ENCODE peak calls at places on chromosomes 5 and 9, in six cellular contexts. One of them, this sample, is unnamed. For H3K4me1, the result is how much of the 10 kb centered on the place peaks cover.

GRCh38 chr5:24817966-24818365 is 173.2 kb upstream of the CDH10 start:
- DNase-seq in esophagus squamous epithelium: no peak
- DNase-seq in SJSA1: no peak
- DNase-seq in uterus: no peak
- DNase-seq in body of pancreas: no peak
- DNase-seq in IMR-90: no peak
- DNase-seq in this sample: no peak

GRCh38 chr5:50623666-50624065 is 42.8 kb upstream of the PARP8 start:
- DNase-seq in esophagus squamous epithelium: no peak
- DNase-seq in SJSA1: no peak
- DNase-seq in uterus: no peak
- DNase-seq in body of pancreas: no peak
- DNase-seq in IMR-90: no peak
- DNase-seq in this sample: no peak

GRCh38 chr5:98880151-98880550 is 48.7 kb downstream of the CHD1 start:
- DNase-seq in esophagus squamous epithelium: no peak
- DNase-seq in SJSA1: no peak
- DNase-seq in uterus: no peak
- DNase-seq in body of pancreas: no peak
- DNase-seq in IMR-90: no peak
- DNase-seq in this sample: no peak

GRCh38 chr5:126376443-126376842 is 46.8 kb upstream of the GRAMD2B start:
- DNase-seq in esophagus squamous epithelium: no peak
- DNase-seq in SJSA1: no peak
- DNase-seq in uterus: peak
- DNase-seq in body of pancreas: peak
- DNase-seq in IMR-90: no peak
- DNase-seq in this sample: no peak

GRCh38 chr5:115184780-115185179 is 15.1 kb upstream of the TRIM36 start:
- DNase-seq in esophagus squamous epithelium: no peak
- DNase-seq in SJSA1: no peak
- DNase-seq in uterus: no peak
- DNase-seq in body of pancreas: no peak
- DNase-seq in IMR-90: peak
- DNase-seq in this sample: no peak

GRCh38 chr5:156402387-156402921 is 75.5 kb downstream of the SGCD start:
- DNase-seq in esophagus squamous epithelium: peak
- DNase-seq in SJSA1: no peak
- DNase-seq in uterus: no peak
- DNase-seq in body of pancreas: no peak
- DNase-seq in IMR-90: no peak
- DNase-seq in this sample: no peak

GRCh38 chr5:43851741-43852140 is 248.8 kb downstream of the NNT start:
- DNase-seq in esophagus squamous epithelium: no peak
- DNase-seq in SJSA1: no peak
- DNase-seq in uterus: no peak
- DNase-seq in body of pancreas: no peak
- DNase-seq in IMR-90: no peak
- DNase-seq in this sample: no peak

GRCh38 chr5:31161772-31162171 is 31.7 kb upstream of the CDH6 start:
- DNase-seq in esophagus squamous epithelium: no peak
- DNase-seq in SJSA1: no peak
- DNase-seq in uterus: no peak
- DNase-seq in body of pancreas: no peak
- DNase-seq in IMR-90: no peak
- DNase-seq in this sample: no peak

GRCh38 chr5:109907751-109908150 is 218.0 kb downstream of the MAN2A1 start:
- DNase-seq in esophagus squamous epithelium: no peak
- DNase-seq in SJSA1: no peak
- DNase-seq in uterus: no peak
- DNase-seq in body of pancreas: no peak
- DNase-seq in IMR-90: peak
- DNase-seq in this sample: no peak

GRCh38 chr9:124220551-124221451 is 36.9 kb upstream of the NEK6 start:
- DNase-seq in esophagus squamous epithelium: no peak
- DNase-seq in SJSA1: peak
- DNase-seq in uterus: no peak
- DNase-seq in body of pancreas: peak
- DNase-seq in IMR-90: peak
- DNase-seq in this sample: no peak

GRCh38 chr5:28580616-28581015 is 1542.2 kb upstream of the CDH9 start:
- DNase-seq in esophagus squamous epithelium: no peak
- DNase-seq in SJSA1: no peak
- DNase-seq in uterus: no peak
- DNase-seq in body of pancreas: no peak
- DNase-seq in IMR-90: no peak
- DNase-seq in this sample: no peak

GRCh38 chr5:87393331-87393730 is 19.4 kb downstream of the CCNH start:
- DNase-seq in esophagus squamous epithelium: no peak
- DNase-seq in SJSA1: peak
- DNase-seq in uterus: no peak
- DNase-seq in body of pancreas: no peak
- DNase-seq in IMR-90: peak
- DNase-seq in this sample: no peak

GRCh38 chr5:141492168-141492885 is 3.4 kb downstream of the PCDHGC5 start:
- DNase-seq in esophagus squamous epithelium: no peak
- DNase-seq in SJSA1: no peak
- DNase-seq in uterus: no peak
- DNase-seq in body of pancreas: no peak
- DNase-seq in IMR-90: no peak
- DNase-seq in this sample: no peak

GRCh38 chr5:141490271-141490670 is 1.4 kb downstream of the PCDHGC5 start:
- DNase-seq in esophagus squamous epithelium: no peak
- DNase-seq in SJSA1: no peak
- DNase-seq in uterus: no peak
- DNase-seq in body of pancreas: no peak
- DNase-seq in IMR-90: no peak
- DNase-seq in this sample: no peak

GRCh38 chr5:141489841-141490240 is 960 bp downstream of the PCDHGC5 start:
- DNase-seq in esophagus squamous epithelium: no peak
- DNase-seq in SJSA1: no peak
- DNase-seq in uterus: no peak
- DNase-seq in body of pancreas: no peak
- DNase-seq in IMR-90: no peak
- DNase-seq in this sample: no peak

GRCh38 chr5:141490771-141491170 is 1.9 kb downstream of the PCDHGC5 start:
- DNase-seq in esophagus squamous epithelium: no peak
- DNase-seq in SJSA1: no peak
- DNase-seq in uterus: no peak
- DNase-seq in body of pancreas: no peak
- DNase-seq in IMR-90: no peak
- DNase-seq in this sample: no peak

DNA sequence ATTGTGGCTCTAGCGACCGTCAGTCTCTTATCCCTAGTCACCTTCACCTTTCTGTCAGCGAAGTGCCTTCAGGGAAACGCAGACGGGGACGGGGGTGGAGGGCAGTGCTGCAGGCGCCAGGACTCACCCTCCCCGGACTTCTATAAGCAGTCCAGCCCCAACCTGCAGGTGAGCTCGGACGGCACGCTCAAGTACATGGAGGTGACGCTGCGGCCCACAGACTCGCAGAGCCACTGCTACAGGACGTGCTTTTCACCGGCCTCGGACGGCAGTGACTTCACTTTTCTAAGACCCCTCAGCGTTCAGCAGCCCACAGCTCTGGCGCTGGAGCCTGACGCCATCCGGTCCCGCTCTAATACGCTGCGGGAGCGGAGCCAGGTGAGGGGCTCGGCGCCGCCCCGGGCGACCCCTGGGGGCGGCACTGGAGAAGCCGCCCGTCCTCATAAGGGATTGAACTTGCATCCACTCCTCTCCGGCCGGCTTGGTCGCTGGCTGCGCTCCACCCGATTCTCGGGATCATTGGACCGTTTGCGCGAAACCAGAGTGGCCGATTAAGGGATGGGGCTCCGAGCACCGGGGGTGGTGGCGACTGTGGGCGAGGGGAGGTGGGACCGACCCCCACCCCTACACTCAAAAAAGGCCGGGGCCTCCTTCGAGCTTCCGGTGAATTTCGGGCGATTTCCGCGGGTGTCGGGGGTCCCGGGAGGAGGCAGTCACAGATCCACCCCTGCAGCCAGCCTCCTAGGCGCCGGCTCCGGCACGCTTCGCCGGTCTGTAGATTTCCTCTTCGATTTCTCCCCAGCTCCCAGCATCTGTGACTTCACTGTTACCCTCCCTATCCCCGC is 2.7 kb downstream of the PCDHGC5 start:
- DNase-seq in esophagus squamous epithelium: no peak
- DNase-seq in SJSA1: no peak
- DNase-seq in uterus: no peak
- DNase-seq in body of pancreas: no peak
- DNase-seq in IMR-90: no peak
- DNase-seq in this sample: no peak
- H3K4me3 ChIP-seq in esophagus squamous epithelium: no peak
- H3K4me3 ChIP-seq in SJSA1: no peak
- H3K4me3 ChIP-seq in uterus: no peak
- H3K4me3 ChIP-seq in body of pancreas: no peak
- H3K4me3 ChIP-seq in IMR-90: no peak
- H3K4me3 ChIP-seq in this sample: no peak

GRCh38 chr5:150502847-150503246 is 5.1 kb upstream of the NDST1 start:
- DNase-seq in esophagus squamous epithelium: no peak
- DNase-seq in SJSA1: no peak
- DNase-seq in uterus: no peak
- DNase-seq in body of pancreas: no peak
- DNase-seq in IMR-90: no peak
- DNase-seq in this sample: no peak

GRCh38 chr5:150505041-150505511 is 2.9 kb upstream of the NDST1 start:
- DNase-seq in esophagus squamous epithelium: no peak
- DNase-seq in SJSA1: no peak
- DNase-seq in uterus: no peak
- DNase-seq in body of pancreas: no peak
- DNase-seq in IMR-90: no peak
- DNase-seq in this sample: peak

GRCh38 chr5:150503386-150503785 is 4.5 kb upstream of the NDST1 start:
- DNase-seq in esophagus squamous epithelium: no peak
- DNase-seq in SJSA1: no peak
- DNase-seq in uterus: no peak
- DNase-seq in body of pancreas: peak
- DNase-seq in IMR-90: no peak
- DNase-seq in this sample: no peak

GRCh38 chr5:150505816-150506215 is 2.1 kb upstream of the NDST1 start:
- DNase-seq in esophagus squamous epithelium: no peak
- DNase-seq in SJSA1: no peak
- DNase-seq in uterus: no peak
- DNase-seq in body of pancreas: no peak
- DNase-seq in IMR-90: no peak
- DNase-seq in this sample: no peak

DNA sequence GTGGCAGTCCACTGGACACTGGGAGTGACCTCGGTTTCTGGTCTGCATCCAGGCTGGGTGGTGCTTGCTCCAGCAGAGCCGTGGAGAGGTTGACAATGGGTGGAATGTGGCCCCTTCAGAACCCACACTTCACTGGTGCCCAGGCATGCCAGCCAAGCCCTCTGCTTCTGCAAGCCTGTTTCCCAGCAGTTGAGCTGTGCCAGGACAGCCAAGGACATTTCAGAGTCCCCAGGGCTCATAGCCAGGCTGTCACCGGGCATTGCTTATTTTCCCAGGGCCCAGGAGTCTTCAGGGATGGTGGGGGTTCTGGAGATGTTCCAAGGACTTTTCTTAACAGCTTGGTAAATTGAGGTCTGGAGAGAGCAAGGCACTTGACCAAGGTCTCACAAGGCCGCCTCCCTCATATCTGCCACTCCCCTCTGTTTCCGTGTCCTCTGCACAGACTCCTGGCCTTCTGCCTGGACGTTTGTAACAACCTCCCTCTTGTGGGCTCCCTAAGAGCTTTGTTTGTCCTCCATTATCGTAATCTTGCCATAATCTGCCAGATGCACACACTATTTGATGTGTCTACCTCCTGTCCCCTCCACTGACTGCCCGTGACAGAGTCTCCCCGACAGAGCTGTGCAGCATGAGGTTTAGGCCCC is 3.8 kb upstream of the NDST1 start:
- DNase-seq in esophagus squamous epithelium: no peak
- DNase-seq in SJSA1: no peak
- DNase-seq in uterus: no peak
- DNase-seq in body of pancreas: peak
- DNase-seq in IMR-90: no peak
- DNase-seq in this sample: peak
- H3K4me1 ChIP-seq in esophagus squamous epithelium: half or more
- H3K4me1 ChIP-seq in SJSA1: under half
- H3K4me1 ChIP-seq in uterus: under half
- H3K4me1 ChIP-seq in body of pancreas: half or more
- H3K4me1 ChIP-seq in IMR-90: half or more
- H3K4me1 ChIP-seq in this sample: half or more

DNA sequence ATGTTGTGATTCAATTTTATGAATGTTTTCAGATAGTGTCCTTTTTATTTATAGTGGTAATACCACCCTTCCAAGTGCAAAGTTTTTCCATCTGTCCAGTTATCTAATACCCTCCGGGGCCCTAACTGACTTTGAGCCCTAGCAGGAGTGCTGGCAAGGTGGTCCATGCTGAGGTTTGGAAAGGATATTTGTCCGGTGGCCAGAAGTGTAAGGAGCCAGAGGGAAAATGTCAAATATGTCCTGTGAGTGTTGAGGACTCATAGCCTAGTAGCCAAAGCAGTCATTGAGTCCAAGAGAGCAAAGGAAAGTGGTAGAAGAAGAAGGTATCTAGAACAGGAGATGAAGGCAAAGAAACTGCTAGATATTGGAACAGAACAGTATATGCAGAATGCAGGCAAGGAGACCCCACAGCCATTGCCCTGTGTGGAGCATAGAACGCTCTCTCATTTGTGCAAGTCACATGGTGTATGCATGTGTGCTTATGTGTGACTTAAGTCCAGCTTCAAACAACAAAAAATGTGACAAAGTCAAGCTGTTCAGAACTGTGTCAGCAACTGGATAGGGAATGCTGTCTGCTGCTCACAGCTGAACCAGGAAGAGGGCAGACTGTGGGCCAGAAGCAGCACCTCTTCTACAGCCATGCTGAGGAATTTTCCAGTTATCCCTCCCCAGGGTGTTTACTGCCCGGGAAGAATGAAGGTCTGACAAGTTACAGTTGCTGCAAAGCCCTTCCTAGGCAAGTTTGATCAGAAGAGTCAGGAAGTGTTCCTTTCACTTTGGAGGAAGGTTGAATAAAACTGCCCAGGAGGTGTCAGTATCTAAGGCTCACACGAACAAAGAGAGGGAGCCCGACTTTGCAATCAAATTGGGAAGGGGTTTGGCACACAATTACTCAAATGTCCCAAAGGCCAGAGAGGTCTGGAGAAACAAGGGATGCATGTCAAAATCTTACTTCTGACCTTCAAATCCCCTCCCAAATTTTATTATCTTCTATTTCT is 463.3 kb upstream of the DMAC1 start:
- DNase-seq in esophagus squamous epithelium: no peak
- DNase-seq in SJSA1: no peak
- DNase-seq in uterus: peak
- DNase-seq in body of pancreas: no peak
- DNase-seq in IMR-90: no peak
- DNase-seq in this sample: no peak
- H3K4me3 ChIP-seq in esophagus squamous epithelium: no peak
- H3K4me3 ChIP-seq in SJSA1: no peak
- H3K4me3 ChIP-seq in uterus: no peak
- H3K4me3 ChIP-seq in body of pancreas: no peak
- H3K4me3 ChIP-seq in IMR-90: no peak
- H3K4me3 ChIP-seq in this sample: no peak

DNA sequence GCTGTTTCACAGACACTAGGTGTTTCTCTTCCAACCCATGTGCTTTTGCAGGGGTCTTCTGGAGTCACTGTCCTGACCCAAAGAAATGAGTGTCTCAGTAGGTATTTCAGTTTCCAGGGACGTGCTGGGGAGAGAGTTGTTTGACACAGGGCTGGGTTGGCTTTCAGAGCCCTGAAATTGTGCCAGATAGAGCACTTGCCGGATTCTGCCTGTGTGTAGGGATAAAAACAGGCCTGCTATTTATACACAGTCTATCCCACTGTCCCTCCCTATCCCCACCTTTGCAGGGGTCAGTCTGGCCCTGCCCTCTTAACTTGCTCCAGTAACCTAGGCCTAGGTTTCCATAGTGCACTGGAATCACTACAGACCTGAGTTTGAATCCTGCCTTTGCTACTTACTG is 979 bp upstream of the HBEGF start:
- DNase-seq in esophagus squamous epithelium: no peak
- DNase-seq in SJSA1: no peak
- DNase-seq in uterus: no peak
- DNase-seq in body of pancreas: no peak
- DNase-seq in IMR-90: no peak
- DNase-seq in this sample: no peak
- H3K4me1 ChIP-seq in esophagus squamous epithelium: half or more
- H3K4me1 ChIP-seq in SJSA1: under half
- H3K4me1 ChIP-seq in uterus: under half
- H3K4me1 ChIP-seq in body of pancreas: under half
- H3K4me1 ChIP-seq in IMR-90: under half
- H3K4me1 ChIP-seq in this sample: half or more

This sample was measured in psoas muscle.